ENCODE peak calls at places on chromosomes 13 and 19, in six cellular contexts. F is breast epithelium, L is left ventricle myocardium inferior, W is kidney epithelial cell, R is mucosa of descending colon, O is heart left ventricle. T is an unnamed sample.

GRCh38 chr13:22062478-22063205 is 391.8 kb downstream of the FGF9 start:
- DNase-seq in F (no peak), L (no peak), W (no peak), R (no peak), O (no peak), T (no peak)

GRCh38 chr19:42095814-42096230 is 19.9 kb downstream of the ZNF574 start:
- DNase-seq in F (no peak), L (no peak), W (no peak), R (no peak), O (no peak), T (no peak)

GRCh38 chr19:45528149-45528743 is 21.0 kb downstream of the VASP start:
- DNase-seq in F (peak; percentile 50), L (no peak), W (no peak), R (no peak), O (no peak), T (peak; percentile 44)

GRCh38 chr13:64756621-64757020 is 2473.5 kb downstream of the PCDH9 start:
- DNase-seq in F (no peak), L (no peak), W (no peak), R (no peak), O (no peak), T (no peak)

GRCh38 chr19:7605490-7606222 is 10.0 kb downstream of the CAMSAP3 start:
- DNase-seq in F (no peak), L (no peak), W (no peak), R (no peak), O (no peak), T (no peak)

GRCh38 chr19:34430738-34431625 is 2.8 kb downstream of the UBA2 start:
- DNase-seq in F (no peak), L (no peak), W (peak; percentile 14), R (peak; percentile 27), O (no peak), T (no peak)

GRCh38 chr19:39916851-39917396 is 17.5 kb downstream of the FCGBP start:
- DNase-seq in F (no peak), L (no peak), W (no peak), R (no peak), O (no peak), T (no peak)

GRCh38 chr13:40479196-40479845 is 187.1 kb downstream of the FOXO1 start:
- DNase-seq in F (no peak), L (no peak), W (no peak), R (no peak), O (no peak), T (no peak)

GRCh38 chr13:20702530-20702929 is 969 bp upstream of the IL17D start:
- DNase-seq in F (no peak), L (no peak), W (no peak), R (peak; percentile 33), O (no peak), T (no peak)

GRCh38 chr13:51928231-51928630 is 66.5 kb downstream of the CCDC70 start:
- DNase-seq in F (no peak), L (no peak), W (peak; percentile 29), R (no peak), O (no peak), T (no peak)

GRCh38 chr13:27573265-27573664 is 47.1 kb downstream of the LNX2 start:
- DNase-seq in F (no peak), L (no peak), W (peak; percentile 12), R (no peak), O (no peak), T (no peak)

GRCh38 chr13:28425796-28426195 is 69.1 kb downstream of the FLT1 start:
- DNase-seq in F (no peak), L (no peak), W (no peak), R (no peak), O (no peak), T (no peak)

GRCh38 chr19:32287811-32288227 is 57.6 kb upstream of the ZNF507 start:
- DNase-seq in F (peak; percentile 21), L (peak; percentile 72), W (no peak), R (peak; percentile 88), O (peak; percentile 80), T (peak; percentile 43)

GRCh38 chr13:102309110-102309509 is 92.7 kb downstream of the FGF14 start:
- DNase-seq in F (no peak), L (no peak), W (no peak), R (no peak), O (no peak), T (no peak)

GRCh38 chr19:461664-462551 is 1.1 kb upstream of the SHC2 start:
- DNase-seq in F (peak; percentile 31), L (peak; percentile 33), W (no peak), R (peak; percentile 56), O (no peak), T (peak; percentile 53)

GRCh38 chr19:12656899-12657571 is 9.5 kb downstream of the MAN2B1 start:
- DNase-seq in F (no peak), L (no peak), W (no peak), R (no peak), O (no peak), T (no peak)

GRCh38 chr19:8663920-8664670 is 33.7 kb downstream of the NFILZ start:
- DNase-seq in F (no peak), L (no peak), W (no peak), R (no peak), O (no peak), T (no peak)

GRCh38 chr13:92355213-92355612 is 871.4 kb upstream of the GPC6 start:
- DNase-seq in F (no peak), L (no peak), W (no peak), R (peak; percentile 66), O (no peak), T (peak; percentile 11)

GRCh38 chr19:13842294-13843103 is 34.4 kb upstream of the NANOS3 start:
- DNase-seq in F (peak; percentile 90), L (peak; percentile 91), W (no peak), R (peak; percentile 87), O (peak; percentile 93), T (peak; percentile 85)

GRCh38 chr19:48844472-48844871 is 8.2 kb upstream of the HSD17B14 start:
- DNase-seq in F (no peak), L (no peak), W (no peak), R (no peak), O (no peak), T (no peak)

GRCh38 chr19:55080915-55081772 is 5.5 kb downstream of the EPS8L1 start:
- DNase-seq in F (peak; percentile 80), L (peak; percentile 73), W (no peak), R (peak; percentile 94), O (peak; percentile 83), T (peak; percentile 80)

GRCh38 chr19:52138614-52139290 is 986 bp downstream of the ZNF616 start:
- DNase-seq in F (no peak), L (no peak), W (no peak), R (peak; percentile 34), O (no peak), T (peak; percentile 48)

GRCh38 chr19:11382898-11383705 is 1.0 kb downstream of the EPOR start:
- DNase-seq in F (no peak), L (peak; percentile 60), W (no peak), R (peak; percentile 59), O (peak; percentile 70), T (no peak)

GRCh38 chr19:2604747-2605329 is 97.7 kb downstream of the GNG7 start:
- DNase-seq in F (no peak), L (no peak), W (no peak), R (no peak), O (no peak), T (no peak)

GRCh38 chr19:2602391-2603181 is 99.9 kb downstream of the GNG7 start:
- DNase-seq in F (peak; percentile 94), L (peak; percentile 87), W (peak; percentile 42), R (peak; percentile 59), O (peak; percentile 89), T (peak; percentile 90)

GRCh38 chr19:2600914-2601870 is 101.3 kb downstream of the GNG7 start:
- DNase-seq in F (no peak), L (no peak), W (no peak), R (no peak), O (no peak), T (no peak)

GRCh38 chr19:2607712-2608601 is 94.5 kb downstream of the GNG7 start:
- DNase-seq in F (no peak), L (no peak), W (no peak), R (no peak), O (no peak), T (no peak)

GRCh38 chr19:2603320-2603719 is 99.2 kb downstream of the GNG7 start:
- DNase-seq in F (no peak), L (peak; percentile 61), W (no peak), R (no peak), O (peak; percentile 78), T (no peak)
- H3K4me3 ChIP-seq in F (peak overlapping the region; percentile 42), L (peak overlapping the region; percentile 45), W (no peak overlapping the region), R (no peak overlapping the region), O (peak overlapping the region; percentile 42), T (no peak overlapping the region)

GRCh38 chr19:3496392-3497273 is 3.8 kb downstream of the DOHH start:
- DNase-seq in F (no peak), L (no peak), W (no peak), R (no peak), O (no peak), T (no peak)

GRCh38 chr19:3492919-3493318 is 7.6 kb downstream of the DOHH start:
- DNase-seq in F (no peak), L (no peak), W (no peak), R (no peak), O (no peak), T (no peak)

GRCh38 chr19:3494051-3494450 is 6.4 kb downstream of the DOHH start:
- DNase-seq in F (no peak), L (no peak), W (no peak), R (peak; percentile 32), O (no peak), T (no peak)

GRCh38 chr19:3493651-3494050 is 6.8 kb downstream of the DOHH start:
- DNase-seq in F (no peak), L (no peak), W (no peak), R (no peak), O (no peak), T (no peak)

DNA sequence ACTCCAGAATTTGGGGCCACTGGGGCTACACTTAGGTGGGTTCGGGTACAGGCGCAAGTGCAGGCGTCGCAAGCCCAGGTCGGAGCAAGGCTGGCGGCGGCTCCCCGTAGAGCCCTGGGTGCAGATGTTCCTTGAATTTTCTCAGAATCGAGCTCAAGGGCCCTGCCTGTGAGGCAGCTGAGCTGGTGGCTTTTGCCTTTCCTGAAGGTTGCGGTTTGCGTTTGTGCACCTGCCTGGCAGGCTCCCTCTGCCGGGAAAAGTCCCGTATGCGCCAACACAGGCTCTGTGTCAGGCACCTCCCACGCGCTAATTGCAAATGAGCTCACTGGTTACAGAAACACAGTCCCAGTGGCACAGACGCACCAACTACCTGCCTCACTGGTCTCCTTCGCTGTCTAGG is 5.9 kb downstream of the DOHH start:
- DNase-seq in F (peak; percentile 66), L (no peak), W (no peak), R (no peak), O (no peak), T (no peak)
- H3K36me3 ChIP-seq in F (no peaks in the 10 kb centered on the region), L (peaks cover 58% of the 10 kb centered on the region), W (peaks cover 1% of the 10 kb centered on the region), R (no peaks in the 10 kb centered on the region), O (peaks cover 49% of the 10 kb centered on the region), T (peaks cover 4% of the 10 kb centered on the region)

GRCh38 chr19:56765107-56765506 is 75.4 kb downstream of the PEG3 start:
- DNase-seq in F (peak; percentile 23), L (peak; percentile 74), W (no peak), R (peak; percentile 17), O (peak; percentile 76), T (peak; percentile 29)
- H3K4me3 ChIP-seq in F (peak overlapping the region; percentile 55), L (peak overlapping the region; percentile 73), W (peak overlapping the region; percentile 25), R (no peak overlapping the region), O (peak overlapping the region; percentile 65), T (peak overlapping the region; percentile 28)

GRCh38 chr13:98487016-98487415 is 89.9 kb downstream of the STK24 start:
- DNase-seq in F (no peak), L (no peak), W (no peak), R (no peak), O (no peak), T (no peak)
- H3K36me3 ChIP-seq in F (no peaks in the 10 kb centered on the region), L (no peaks in the 10 kb centered on the region), W (no peaks in the 10 kb centered on the region), R (peaks cover 4% of the 10 kb centered on the region), O (peaks cover under 1% of the 10 kb centered on the region), T (no peaks in the 10 kb centered on the region)

GRCh38 chr13:23372264-23372905 is 61.1 kb downstream of the SACS start:
- DNase-seq in F (no peak), L (no peak), W (no peak), R (no peak), O (no peak), T (no peak)
- H3K4me3 ChIP-seq in F (no peak overlapping the region), L (no peak overlapping the region), W (no peak overlapping the region), R (no peak overlapping the region), O (no peak overlapping the region), T (no peak overlapping the region)